ENCODE peak calls at places on chromosome 4, in seven cellular contexts. V is H1, C is Panc1, R is HepG2, Z is SK-N-SH, X is GM12878, N is K562. B is an unnamed sample.

GRCh38 chr4:96126227-96126626 is 286.3 kb downstream of the PDHA2 start:
- DNase-seq in V (no peak), C (no peak), R (no peak), Z (no peak), X (no peak), N (no peak), B (no peak)

GRCh38 chr4:44629280-44629866 is 22.1 kb downstream of the YIPF7 start:
- DNase-seq in V (peak; percentile 9), C (peak; percentile 17), R (peak; percentile 41), Z (peak; percentile 47), X (peak; percentile 12), N (peak; percentile 55), B (peak; percentile 35)

GRCh38 chr4:168221298-168221697 is 97.3 kb downstream of the DDX60 start:
- DNase-seq in V (no peak), C (no peak), R (no peak), Z (no peak), X (no peak), N (no peak), B (no peak)

GRCh38 chr4:123462007-123462406 is 65.4 kb downstream of the SPRY1 start:
- DNase-seq in V (no peak), C (no peak), R (peak; percentile 13), Z (no peak), X (no peak), N (no peak), B (no peak)

GRCh38 chr4:57270350-57270749 is 160.2 kb upstream of the IGFBP7 start:
- DNase-seq in V (no peak), C (no peak), R (no peak), Z (no peak), X (no peak), N (peak; percentile 11), B (no peak)

GRCh38 chr4:10074767-10075105 is 41.9 kb downstream of the WDR1 start:
- DNase-seq in V (no peak), C (no peak), R (no peak), Z (no peak), X (no peak), N (peak; percentile 37), B (no peak)

GRCh38 chr4:84848432-84848831 is 118.1 kb downstream of the WDFY3 start:
- DNase-seq in V (no peak), C (no peak), R (no peak), Z (no peak), X (no peak), N (no peak), B (no peak)

GRCh38 chr4:104967034-104967401 is 179.7 kb upstream of the TET2 start:
- DNase-seq in V (no peak), C (no peak), R (no peak), Z (no peak), X (no peak), N (no peak), B (no peak)

GRCh38 chr4:74266081-74266480 is 42.2 kb upstream of the EPGN start:
- DNase-seq in V (no peak), C (no peak), R (no peak), Z (no peak), X (no peak), N (no peak), B (no peak)

GRCh38 chr4:98491862-98492554 is 166.4 kb downstream of the TSPAN5 start:
- DNase-seq in V (no peak), C (no peak), R (no peak), Z (no peak), X (no peak), N (no peak), B (no peak)
- TF ChIP-seq SIN3A in V (no peak), C (no peak), R (no peak), Z (no peak), X (no peak), N (no peak), B (no peak)

DNA sequence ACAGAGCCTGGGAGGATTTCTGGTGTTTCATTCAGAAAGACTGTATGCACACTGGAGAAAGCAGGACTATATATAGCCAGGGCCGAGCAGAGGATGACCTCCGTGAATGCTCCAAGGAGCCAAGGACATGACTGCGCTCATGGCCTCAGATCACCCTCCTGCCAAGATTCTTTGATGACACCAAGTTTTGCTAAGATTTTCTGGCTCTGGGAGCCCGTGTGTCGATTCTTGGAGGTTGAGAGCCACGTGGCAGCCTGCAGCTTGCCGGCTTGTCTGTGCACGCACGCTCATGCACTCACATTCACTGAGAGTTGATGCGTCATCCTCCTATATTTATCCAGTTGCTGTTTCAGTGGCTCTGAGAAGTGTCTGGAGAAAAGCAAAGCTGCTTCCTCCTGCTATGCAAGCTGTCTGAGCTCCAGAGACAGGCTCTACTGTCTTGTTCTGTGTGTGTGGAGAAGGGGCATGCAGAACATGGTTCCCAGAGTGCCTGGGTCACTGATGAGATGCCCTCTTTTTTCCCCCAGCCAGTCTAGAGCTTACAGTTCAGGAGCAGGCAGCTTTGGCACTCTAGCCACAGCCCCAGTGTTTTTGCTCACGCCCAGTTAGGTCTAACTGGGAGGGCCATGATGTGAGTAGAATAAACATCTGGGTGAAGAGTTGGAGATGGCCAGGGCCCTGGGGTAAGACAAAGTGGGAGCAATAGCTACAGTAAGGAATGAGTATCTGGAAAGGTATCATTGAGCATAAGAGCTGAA is 64.9 kb upstream of the SCOC start:
- DNase-seq in V (no peak), C (no peak), R (no peak), Z (no peak), X (no peak), N (peak; percentile 4), B (no peak)
- TF ChIP-seq SIN3A in V (no peak), C (no peak), R (no peak), Z (no peak), X (no peak), N (no peak), B (no peak)

DNA sequence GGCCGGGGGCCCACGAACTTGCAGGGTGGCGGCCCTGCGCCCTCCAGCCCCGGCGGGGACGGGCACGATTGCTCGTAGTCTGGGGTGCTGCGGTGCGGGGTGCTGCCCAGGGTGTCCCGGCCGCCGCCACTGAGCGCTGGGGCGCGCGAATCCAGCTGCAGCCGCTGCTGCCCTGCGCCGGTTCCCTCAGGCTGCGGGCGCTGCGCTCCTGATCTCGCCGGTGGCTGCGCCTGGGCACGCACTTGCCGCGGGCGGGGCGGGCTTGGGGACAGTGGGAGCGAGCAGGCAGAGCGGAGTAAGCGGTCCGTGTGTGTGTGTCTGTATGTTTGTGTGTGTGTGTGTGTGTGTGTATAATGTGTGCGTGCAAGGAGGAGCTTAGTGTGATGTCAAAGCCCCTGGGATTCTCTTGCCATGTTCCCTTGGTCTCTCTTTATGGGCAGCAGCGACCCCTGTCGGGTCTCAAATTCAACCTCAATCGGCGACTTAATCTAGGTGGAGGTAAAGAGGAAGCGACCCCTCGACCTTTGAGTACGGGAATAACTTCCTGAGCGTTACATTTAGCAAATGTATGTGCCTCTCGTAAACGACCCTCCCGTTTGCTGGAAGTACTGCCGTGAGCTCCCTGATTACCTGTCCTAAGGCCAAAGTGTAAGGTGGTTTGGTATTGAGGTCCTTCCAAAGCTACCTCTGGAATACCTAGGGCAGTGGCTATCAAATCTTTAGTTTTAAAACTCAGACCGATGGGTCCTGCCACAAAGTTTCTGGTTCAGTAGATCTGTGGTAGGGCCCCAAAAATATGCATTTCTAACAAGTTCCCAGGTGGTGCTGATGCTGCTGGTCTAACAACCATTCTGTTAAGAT is at the start of gene RNF150:
- DNase-seq in V (peak; percentile 73), C (peak; percentile 2), R (peak; percentile 65), Z (peak; percentile 87), X (peak; percentile 9), N (peak; percentile 51), B (no peak)
- TF ChIP-seq SIN3A in V (no peak), C (no peak), R (no peak), Z (peak; percentile 67), X (no peak), N (no peak), B (no peak)

GRCh38 chr4:120977435-120977997 is 55.0 kb upstream of the PRDM5 start:
- DNase-seq in V (no peak), C (peak; percentile 12), R (peak; percentile 10), Z (peak; percentile 15), X (no peak), N (no peak), B (peak; percentile 61)
- TF ChIP-seq SIN3A in V (no peak), C (no peak), R (no peak), Z (no peak), X (no peak), N (no peak), B (no peak)

GRCh38 chr4:73257995-73258667 is 467 bp downstream of the ANKRD17 start:
- DNase-seq in V (no peak), C (no peak), R (peak; percentile 53), Z (peak; percentile 57), X (no peak), N (peak; percentile 75), B (no peak)
- TF ChIP-seq SIN3A in V (no peak), C (no peak), R (peak; percentile 52), Z (peak; percentile 14), X (no peak), N (peak; percentile 56), B (no peak)

GRCh38 chr4:151417766-151418376 is 8.9 kb downstream of the FHIP1A start:
- DNase-seq in V (no peak), C (no peak), R (no peak), Z (no peak), X (no peak), N (no peak), B (no peak)

GRCh38 chr4:151418385-151418784 is 9.4 kb downstream of the FHIP1A start:
- DNase-seq in V (no peak), C (peak; percentile 73), R (peak; percentile 75), Z (no peak), X (no peak), N (no peak), B (peak; percentile 53)

GRCh38 chr4:151415978-151416377 is 7.0 kb downstream of the FHIP1A start:
- DNase-seq in V (no peak), C (no peak), R (no peak), Z (no peak), X (no peak), N (no peak), B (no peak)

GRCh38 chr4:151418856-151419255 is 9.9 kb downstream of the FHIP1A start:
- DNase-seq in V (no peak), C (no peak), R (no peak), Z (no peak), X (no peak), N (no peak), B (no peak)

DNA sequence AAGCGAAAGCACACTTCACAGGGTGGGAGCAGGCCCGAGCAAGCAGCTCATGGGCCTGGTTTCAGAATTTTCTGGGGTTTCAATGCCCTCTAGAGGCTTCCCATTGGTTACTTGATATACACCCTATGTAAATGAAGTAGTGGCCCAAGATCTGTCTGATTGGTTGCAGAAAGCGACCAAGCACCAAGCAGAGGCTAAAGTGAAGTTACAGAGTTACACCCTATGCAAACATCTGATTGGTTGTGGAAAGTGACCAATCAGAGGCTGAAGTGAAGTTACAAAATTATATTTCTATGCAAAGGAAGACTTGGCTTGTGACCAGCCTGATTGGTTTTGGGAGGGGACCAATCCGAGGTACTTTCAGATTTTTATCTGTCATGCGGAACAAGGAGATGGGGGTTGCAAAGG is 8.2 kb downstream of the FHIP1A start:
- DNase-seq in V (no peak), C (no peak), R (peak; percentile 46), Z (no peak), X (no peak), N (no peak), B (no peak)
- TF ChIP-seq SIN3A in V (no peak), C (no peak), R (no peak), Z (no peak), X (no peak), N (no peak), B (no peak)

DNA sequence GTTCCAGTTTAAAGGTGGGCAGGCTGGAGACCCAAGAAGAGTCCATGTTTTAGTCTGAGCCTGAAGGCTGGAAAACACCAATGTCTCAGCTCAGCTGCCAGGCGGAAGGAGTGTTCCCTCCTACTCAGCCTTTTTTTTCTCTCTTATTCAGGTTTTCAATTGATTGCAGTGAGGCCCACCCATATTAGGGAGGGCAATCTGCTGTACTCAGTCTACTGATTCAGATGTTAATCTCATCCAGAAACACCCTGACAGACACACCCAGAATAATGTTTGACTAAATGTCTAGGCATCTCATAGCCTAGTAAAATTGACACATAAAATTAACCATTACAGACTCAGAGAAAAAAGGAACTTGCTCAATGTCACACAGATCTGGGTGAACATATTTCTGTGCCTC is 347.1 kb downstream of the GBA3 start:
- DNase-seq in V (no peak), C (no peak), R (no peak), Z (no peak), X (no peak), N (no peak), B (no peak)
- TF ChIP-seq SIN3A in V (no peak), C (no peak), R (no peak), Z (no peak), X (no peak), N (no peak), B (no peak)